ENCODE peak calls at places on chromosomes 7 and 10, in ten cellular contexts. W, L, F, A, K, J, Y, Q, B and P are unnamed samples. For H3K36me3, the result is how much of the 10 kb centered on the place peaks cover.

GRCh38 chr10:100341953-100342626 is 4.9 kb upstream of the SCD start:
- DNase-seq in F (peak), A (no peak), J (no peak), W (peak), Q (peak), L (peak), Y (no peak), K (peak), B (peak), P (no peak)

GRCh38 chr10:51696251-51696650 is 3.1 kb downstream of the CSTF2T start:
- DNase-seq in Q (no peak), F (no peak), A (no peak), L (no peak), B (no peak), W (no peak), K (no peak), Y (no peak), J (no peak), P (no peak)

GRCh38 chr7:134289423-134289822 is 27.3 kb downstream of the SLC35B4 start:
- DNase-seq in J (no peak), B (no peak), F (no peak), Y (no peak), W (no peak), A (no peak), L (no peak), Q (no peak), K (no peak), P (no peak)

GRCh38 chr10:98273454-98273850 is 5.5 kb upstream of the LOXL4 start:
- DNase-seq in Q (no peak), F (no peak), A (no peak), J (peak), Y (no peak), L (no peak), W (no peak), B (no peak), K (no peak), P (no peak)

GRCh38 chr10:178208-178607 is 43.0 kb downstream of the ZMYND11 start:
- DNase-seq in K (peak), Y (no peak), F (peak), Q (no peak), W (no peak), B (peak), L (no peak), A (no peak), J (no peak), P (no peak)

GRCh38 chr7:54932818-54933543 is 85.8 kb upstream of the EGFR start:
- DNase-seq in Q (no peak), W (no peak), B (peak), L (peak), A (peak), K (peak), J (peak), Y (peak), F (peak), P (no peak)

GRCh38 chr7:41116337-41116736 is 586.6 kb downstream of the INHBA start:
- DNase-seq in K (no peak), L (no peak), J (no peak), A (no peak), B (no peak), F (no peak), Y (no peak), W (no peak), Q (no peak), P (no peak)

GRCh38 chr7:133478591-133479135 is 225.8 kb downstream of the EXOC4 start:
- DNase-seq in Y (no peak), Q (no peak), B (no peak), K (no peak), F (no peak), W (no peak), A (no peak), J (no peak), L (no peak), P (no peak)

GRCh38 chr7:111532625-111533024 is 29.7 kb downstream of the IMMP2L start:
- DNase-seq in K (peak), A (no peak), Y (no peak), B (peak), J (no peak), W (no peak), F (peak), L (no peak), Q (no peak), P (no peak)

GRCh38 chr10:114375082-114375481 is 29.2 kb downstream of the AFAP1L2 start:
- DNase-seq in K (peak), B (peak), L (no peak), Q (no peak), Y (no peak), J (no peak), W (no peak), A (no peak), F (no peak), P (no peak)

DNA sequence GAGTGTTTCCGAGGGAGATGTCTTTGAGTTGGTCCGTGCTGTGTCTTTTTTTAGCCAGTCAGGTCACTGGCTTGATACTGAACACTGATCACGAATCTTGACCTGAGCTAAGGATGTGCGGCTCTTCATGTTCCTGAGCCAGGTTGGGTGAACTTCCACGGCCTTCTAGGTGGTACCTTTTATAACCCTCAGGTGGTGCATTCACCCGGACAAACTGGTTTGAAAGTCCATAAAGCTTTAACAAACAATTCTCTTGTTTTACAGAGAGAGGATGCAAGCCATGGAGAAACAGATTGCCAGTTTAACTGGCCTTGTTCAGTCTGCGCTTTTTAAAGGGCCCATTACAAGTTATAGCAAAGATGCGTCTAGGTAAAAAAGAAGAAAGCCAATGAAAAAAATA is 229.5 kb downstream of the ARHGAP21 start:
- DNase-seq in Y (no peak), B (no peak), Q (no peak), F (no peak), A (no peak), W (no peak), K (no peak), L (no peak), J (no peak), P (no peak)
- TF ChIP-seq CTCF in Y (no peak), B (no peak), Q (no peak), F (no peak), A (no peak), W (no peak), K (no peak), L (no peak), J (no peak), P (no peak)

DNA sequence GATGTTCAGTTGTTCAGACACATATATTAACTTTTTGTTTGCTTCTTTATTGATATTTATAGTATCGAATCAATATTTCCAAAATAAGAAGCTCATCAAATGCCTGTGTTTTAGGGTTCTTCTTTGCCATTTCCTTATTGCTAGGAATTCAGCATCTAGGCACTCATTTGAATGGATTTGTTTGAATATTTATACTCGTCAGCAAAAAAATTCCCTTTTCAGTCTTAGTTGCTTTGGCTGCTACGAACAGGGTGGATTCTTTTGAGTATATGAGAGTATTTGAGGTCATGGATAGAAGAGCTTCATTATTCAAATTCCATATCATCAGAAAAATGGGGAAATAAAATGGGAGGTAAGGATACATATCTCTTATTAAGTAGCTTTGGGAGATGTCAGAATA is 706.9 kb downstream of the NRG3 start:
- DNase-seq in F (no peak), J (no peak), W (no peak), A (no peak), Y (no peak), B (no peak), Q (no peak), K (no peak), L (no peak), P (no peak)
- H3K36me3 ChIP-seq in F (under half), J (under half), W (under half), A (under half), Y (under half), B (under half), Q (under half), K (under half), L (under half), P (under half)

GRCh38 chr10:71316786-71317160 is 2.3 kb upstream of the SLC29A3 start:
- DNase-seq in W (no peak), Q (no peak), B (no peak), F (no peak), J (no peak), L (no peak), Y (no peak), A (no peak), K (no peak), P (no peak)
- TF ChIP-seq CTCF in W (no peak), Q (no peak), B (no peak), F (no peak), J (no peak), L (no peak), Y (no peak), A (no peak), K (no peak), P (no peak)

GRCh38 chr7:76074972-76075370 is 27.1 kb downstream of the MDH2 start:
- DNase-seq in K (peak), W (no peak), F (no peak), J (no peak), B (no peak), A (no peak), Y (no peak), L (no peak), Q (no peak), P (no peak)

GRCh38 chr7:76073335-76073990 is 25.6 kb downstream of the MDH2 start:
- DNase-seq in A (no peak), K (no peak), Q (no peak), Y (no peak), L (no peak), F (peak), W (peak), B (no peak), J (no peak), P (no peak)

GRCh38 chr7:76072243-76073148 is 24.6 kb downstream of the MDH2 start:
- DNase-seq in K (no peak), J (no peak), A (no peak), Y (no peak), Q (no peak), F (peak), L (no peak), B (no peak), W (no peak), P (no peak)

GRCh38 chr7:76076995-76077394 is 29.1 kb downstream of the MDH2 start:
- DNase-seq in Y (no peak), L (no peak), J (no peak), W (no peak), F (no peak), A (no peak), Q (no peak), B (no peak), K (no peak), P (no peak)

GRCh38 chr7:76074306-76074971 is 26.5 kb downstream of the MDH2 start:
- DNase-seq in W (no peak), Q (no peak), K (no peak), J (no peak), F (no peak), B (no peak), A (no peak), L (no peak), Y (no peak), P (no peak)
- H3K36me3 ChIP-seq in W (under half), Q (under half), K (under half), J (under half), F (under half), B (under half), A (under half), L (under half), Y (under half), P (under half)

GRCh38 chr10:13820591-13821377 is 234.0 kb downstream of the PRPF18 start:
- DNase-seq in W (no peak), J (no peak), L (no peak), Q (no peak), Y (no peak), F (peak), A (peak), B (no peak), K (no peak), P (no peak)
- TF ChIP-seq CTCF in W (no peak), J (no peak), L (no peak), Q (no peak), Y (no peak), F (no peak), A (no peak), B (no peak), K (no peak), P (no peak)

GRCh38 chr7:128835790-128836641 is 5.8 kb downstream of the FLNC start:
- DNase-seq in Q (no peak), A (peak), K (peak), Y (no peak), L (no peak), B (peak), F (no peak), J (no peak), W (no peak), P (no peak)

GRCh38 chr7:128837521-128837921 is 7.3 kb downstream of the FLNC start:
- DNase-seq in B (no peak), A (peak), L (no peak), Q (no peak), J (no peak), W (no peak), Y (no peak), K (no peak), F (no peak), P (no peak)

GRCh38 chr7:128838109-128838779 is 8.0 kb downstream of the FLNC start:
- DNase-seq in W (no peak), A (peak), B (no peak), Q (no peak), J (no peak), Y (no peak), K (no peak), F (no peak), L (no peak), P (no peak)

GRCh38 chr7:128835231-128835751 is 5.1 kb downstream of the FLNC start:
- DNase-seq in F (peak), Q (no peak), K (no peak), Y (no peak), W (no peak), J (no peak), L (no peak), B (no peak), A (peak), P (no peak)

GRCh38 chr7:128836729-128837348 is 6.6 kb downstream of the FLNC start:
- DNase-seq in A (peak), W (no peak), B (no peak), Y (no peak), Q (no peak), J (no peak), K (no peak), L (no peak), F (no peak), P (no peak)
- H3K36me3 ChIP-seq in A (under half), W (half or more), B (half or more), Y (half or more), Q (under half), J (under half), K (half or more), L (under half), F (half or more), P (under half)

DNA sequence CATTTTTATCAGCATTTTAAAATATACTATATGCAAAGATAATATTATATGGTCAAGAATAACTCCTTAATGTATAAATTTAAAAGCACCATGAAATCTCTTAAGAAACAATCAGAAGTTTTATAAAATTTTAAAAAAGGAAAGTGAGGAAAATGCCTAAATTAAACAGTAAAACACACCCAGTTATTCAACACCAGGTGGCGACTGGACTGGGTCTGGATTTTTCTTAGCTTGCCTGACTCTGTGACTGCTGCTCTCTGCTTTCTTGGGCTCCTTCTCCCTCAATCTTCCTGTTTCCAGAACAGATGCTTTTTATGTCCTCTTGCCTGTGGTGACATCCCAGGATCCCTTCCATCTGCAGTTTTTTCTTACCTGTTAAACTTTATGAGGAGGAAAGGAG is 200.3 kb downstream of the BICC1 start:
- DNase-seq in A (no peak), B (no peak), F (no peak), L (no peak), K (peak), J (no peak), Y (no peak), W (no peak), Q (no peak), P (no peak)
- TF ChIP-seq CTCF in A (no peak), B (no peak), F (peak), L (no peak), K (peak), J (no peak), Y (no peak), W (no peak), Q (no peak), P (no peak)

GRCh38 chr7:135601182-135601581 is 43.5 kb downstream of the NUP205 start:
- DNase-seq in W (no peak), Q (no peak), A (no peak), L (no peak), F (no peak), B (peak), Y (no peak), J (no peak), K (peak), P (no peak)

GRCh38 chr7:135597926-135598305 is 40.2 kb downstream of the NUP205 start:
- DNase-seq in Y (no peak), W (no peak), A (no peak), B (no peak), J (no peak), L (no peak), Q (no peak), K (peak), F (no peak), P (no peak)

GRCh38 chr7:135602304-135602703 is 44.6 kb downstream of the NUP205 start:
- DNase-seq in K (peak), Q (no peak), L (no peak), W (no peak), F (no peak), J (no peak), A (no peak), Y (no peak), B (no peak), P (no peak)

GRCh38 chr7:135599471-135599870 is 41.8 kb downstream of the NUP205 start:
- DNase-seq in Q (no peak), B (no peak), L (no peak), Y (no peak), F (no peak), J (no peak), K (no peak), W (no peak), A (no peak), P (no peak)

DNA sequence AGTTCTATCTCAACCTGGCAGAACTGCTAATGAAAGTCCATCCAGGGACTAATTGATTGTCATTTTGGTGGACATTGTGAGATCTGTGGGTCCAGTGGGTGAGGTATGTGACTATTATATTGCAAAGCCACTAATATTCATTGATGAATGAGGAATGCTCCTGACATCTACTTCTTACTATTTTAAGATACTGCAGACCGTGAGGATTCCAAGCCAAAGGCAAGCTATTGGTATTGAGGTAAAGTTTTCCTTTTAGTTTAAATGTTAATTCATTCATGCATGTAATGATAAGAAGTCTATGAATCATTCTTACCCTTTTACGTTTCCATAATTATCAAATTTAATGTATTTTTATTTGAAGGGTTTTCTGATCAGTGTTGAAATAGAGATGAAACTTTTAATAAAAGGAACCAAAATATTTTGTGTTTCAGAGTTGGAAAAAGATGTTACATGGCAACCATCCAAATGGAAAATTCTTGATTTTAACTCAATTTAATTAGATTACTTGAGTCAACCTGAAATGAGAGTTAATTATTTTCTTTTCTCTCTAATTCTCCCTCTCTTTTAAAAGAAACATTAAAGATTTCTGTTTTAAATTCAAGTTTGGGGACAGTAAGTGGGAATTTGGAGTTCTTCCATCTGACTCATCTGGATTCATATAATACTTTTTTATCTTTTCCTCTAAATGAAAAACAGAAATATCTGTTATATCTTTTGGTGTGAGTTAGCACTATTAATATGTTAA is 39.6 kb downstream of the NUP205 start:
- DNase-seq in Y (no peak), W (no peak), B (peak), L (no peak), F (no peak), Q (no peak), K (peak), J (no peak), A (no peak), P (no peak)
- H3K36me3 ChIP-seq in Y (half or more), W (half or more), B (under half), L (under half), F (half or more), Q (half or more), K (half or more), J (under half), A (under half), P (under half)

DNA sequence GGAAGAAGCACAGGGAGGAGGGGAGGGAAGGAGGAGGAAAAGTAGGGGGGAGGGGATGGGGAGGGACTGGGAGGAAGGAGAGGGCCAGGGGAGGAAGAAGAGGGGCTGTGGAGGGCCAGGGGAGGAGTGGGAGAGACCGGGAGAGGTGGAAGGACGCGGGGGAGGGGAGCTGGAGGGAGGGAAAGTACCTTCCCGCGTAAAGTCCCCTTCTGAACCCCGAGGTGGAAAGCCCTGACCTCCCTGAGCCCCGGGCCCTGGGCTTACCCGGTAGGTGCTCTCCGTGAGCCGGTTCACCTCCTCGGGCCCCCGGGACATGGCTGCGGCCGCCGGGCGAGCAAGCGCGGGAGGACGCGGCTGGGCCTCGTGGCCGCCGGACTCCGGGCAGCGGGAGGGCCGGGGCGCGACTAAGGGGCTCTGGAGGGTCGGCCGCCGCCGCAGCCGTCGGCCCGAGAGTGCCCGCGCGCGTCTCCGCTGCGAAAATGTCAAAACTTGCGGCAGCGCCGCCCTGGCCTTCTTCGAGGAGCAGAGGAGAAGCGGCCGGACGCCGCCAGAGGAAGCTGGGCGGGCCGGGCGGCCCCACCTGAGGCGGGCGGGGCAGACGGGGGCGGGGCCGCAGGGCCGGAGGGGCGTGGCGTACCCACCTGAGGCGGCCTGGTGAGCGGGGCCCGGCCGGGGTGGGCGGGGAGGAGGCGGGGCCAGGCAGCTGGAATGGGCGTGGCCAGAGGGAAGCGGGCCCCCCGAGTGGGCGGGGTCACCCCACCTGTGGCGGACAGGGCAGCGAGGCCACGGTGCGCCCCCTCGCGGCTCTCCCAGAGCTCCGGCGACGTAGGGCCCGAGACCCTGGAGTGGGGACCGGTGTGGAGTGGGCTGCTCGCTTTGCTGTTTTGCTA is at the start of gene BAIAP2L1:
- DNase-seq in W (peak), Q (peak), B (peak), A (peak), F (peak), L (peak), J (peak), K (peak), Y (no peak), P (peak)
- TF ChIP-seq CTCF in W (peak), Q (no peak), B (peak), A (peak), F (peak), L (peak), J (peak), K (peak), Y (peak), P (peak)